ENCODE peak calls at places on chromosome 12, in four cellular contexts. J is lower leg skin, Z is activated B cell treated with CpG ODN at 0.5 μM for 24 hours, P is cardiac fibroblast. B is an unnamed sample.

GRCh38 chr12:125143491-125143890 is 78.3 kb downstream of the AACS start:
- DNase-seq in J (no peak), Z (no peak), P (peak; percentile 59), B (peak; percentile 26)

GRCh38 chr12:24230061-24230460 is 280.6 kb upstream of the SOX5 start:
- DNase-seq in J (no peak), P (no peak), Z (no peak), B (no peak)

GRCh38 chr12:114529956-114530355 is 124.0 kb upstream of the TBX5 start:
- DNase-seq in J (no peak), P (peak; percentile 24), Z (no peak), B (no peak)

GRCh38 chr12:8904665-8905064 is 9.6 kb upstream of the PHC1 start:
- DNase-seq in J (no peak), Z (no peak), P (no peak), B (no peak)

GRCh38 chr12:52280319-52280795 is 5.9 kb downstream of the KRT86 start:
- DNase-seq in J (peak; percentile 64), Z (no peak), P (peak; percentile 99), B (peak; percentile 94)

GRCh38 chr12:114916124-114916523 is 232.1 kb upstream of the TBX3 start:
- DNase-seq in J (no peak), P (peak; percentile 83), Z (no peak), B (peak; percentile 50)

GRCh38 chr12:126752021-126752420 is 1514.9 kb upstream of the TMEM132C start:
- DNase-seq in P (no peak), Z (no peak), J (no peak), B (no peak)

GRCh38 chr12:111448266-111448830 is 42.6 kb downstream of the SH2B3 start:
- DNase-seq in J (peak; percentile 12), Z (no peak), P (no peak), B (no peak)

GRCh38 chr12:12016284-12017100 is 54.2 kb upstream of the BCL2L14 start:
- DNase-seq in Z (no peak), J (no peak), P (no peak), B (no peak)

GRCh38 chr12:51028126-51028810 is 2.1 kb upstream of the SLC11A2 start:
- DNase-seq in P (peak; percentile 63), Z (no peak), J (peak; percentile 47), B (peak; percentile 73)

GRCh38 chr12:75289678-75290200 is 40.4 kb downstream of the CAPS2 start:
- DNase-seq in Z (no peak), J (no peak), P (peak; percentile 57), B (peak; percentile 58)